ENCODE peak calls at places on chromosome 2, in six cellular contexts. C, S, A, N, V and E are unnamed samples.
A peak's percentile ranks its signal among the peaks of the same experiment; 100 is the strongest.

GRCh38 chr2:80525152-80525551 is 220.6 kb upstream of the LRRTM1 start:
- DNase-seq in C (no peak), S (no peak), A (no peak), N (peak; percentile 25), V (no peak), E (peak; percentile 38)

GRCh38 chr2:88451647-88452150 is 794 bp downstream of the FOXI3 start:
- DNase-seq in C (peak; percentile 47), S (no peak), A (peak; percentile 28), N (no peak), V (no peak), E (no peak)

GRCh38 chr2:169091761-169092523 is 22.6 kb downstream of the DHRS9 start:
- DNase-seq in C (no peak), S (no peak), A (no peak), N (no peak), V (no peak), E (no peak)

GRCh38 chr2:185127412-185127811 is 529.1 kb downstream of the ZNF804A start:
- DNase-seq in C (no peak), S (no peak), A (no peak), N (no peak), V (no peak), E (no peak)

GRCh38 chr2:231337807-231338759 is 57.4 kb upstream of the B3GNT7 start:
- DNase-seq in C (no peak), S (no peak), A (no peak), N (peak; percentile 46), V (no peak), E (no peak)

GRCh38 chr2:36058953-36059352 is 296.6 kb upstream of the CRIM1 start:
- DNase-seq in C (no peak), S (no peak), A (no peak), N (no peak), V (no peak), E (no peak)

GRCh38 chr2:163713534-163714311 is 22.1 kb downstream of the FIGN start:
- DNase-seq in C (no peak), S (no peak), A (no peak), N (no peak), V (no peak), E (no peak)

GRCh38 chr2:99336780-99337163 is 417 bp upstream of the EIF5B start:
- DNase-seq in C (no peak), S (no peak), A (no peak), N (no peak), V (no peak), E (no peak)

GRCh38 chr2:149422337-149422990 is 92.1 kb downstream of the LYPD6 start:
- DNase-seq in C (no peak), S (no peak), A (no peak), N (no peak), V (no peak), E (no peak)

GRCh38 chr2:20539133-20539719 is 92.4 kb downstream of the RHOB start:
- DNase-seq in C (no peak), S (no peak), A (no peak), N (no peak), V (no peak), E (no peak)

GRCh38 chr2:120053891-120054290 is 41.0 kb downstream of the EPB41L5 start:
- DNase-seq in C (no peak), S (no peak), A (no peak), N (no peak), V (no peak), E (no peak)

GRCh38 chr2:102509749-102510148 is 36.7 kb downstream of the SLC9A4 start:
- DNase-seq in C (no peak), S (no peak), A (no peak), N (no peak), V (no peak), E (no peak)

GRCh38 chr2:43041167-43041566 is 185.2 kb downstream of the ZFP36L2 start:
- DNase-seq in C (no peak), S (no peak), A (no peak), N (peak; percentile 83), V (no peak), E (no peak)

GRCh38 chr2:233092446-233093438 is 32.6 kb downstream of the INPP5D start:
- DNase-seq in C (no peak), S (no peak), A (no peak), N (peak; percentile 37), V (no peak), E (no peak)

GRCh38 chr2:45610281-45611019 is 617 bp downstream of the SRBD1 start:
- DNase-seq in C (peak; percentile 24), S (peak; percentile 47), A (peak; percentile 38), N (peak; percentile 86), V (peak; percentile 8), E (peak; percentile 25)

GRCh38 chr2:240947176-240947575 is 41.0 kb downstream of the CROCC2 start:
- DNase-seq in C (no peak), S (no peak), A (no peak), N (peak; percentile 68), V (no peak), E (no peak)

GRCh38 chr2:235141411-235142128 is 189.8 kb downstream of the SH3BP4 start:
- DNase-seq in C (no peak), S (no peak), A (no peak), N (peak; percentile 62), V (no peak), E (no peak)

GRCh38 chr2:240963376-240964220 is 34.8 kb upstream of the SNED1 start:
- DNase-seq in C (no peak), S (no peak), A (no peak), N (peak; percentile 84), V (no peak), E (no peak)

GRCh38 chr2:234544659-234545611 is 48.1 kb upstream of the ARL4C start:
- DNase-seq in C (peak; percentile 88), S (peak; percentile 81), A (peak; percentile 67), N (peak; percentile 95), V (no peak), E (peak; percentile 78)

GRCh38 chr2:38181802-38182517 is 106.0 kb upstream of the CYP1B1 start:
- DNase-seq in C (no peak), S (no peak), A (no peak), N (no peak), V (no peak), E (no peak)

GRCh38 chr2:231162036-231162345 is 36.4 kb upstream of the ARMC9 start:
- DNase-seq in C (no peak), S (no peak), A (no peak), N (no peak), V (no peak), E (no peak)

GRCh38 chr2:106197878-106198277 is 3.8 kb upstream of the UXS1 start:
- DNase-seq in C (no peak), S (no peak), A (no peak), N (no peak), V (no peak), E (no peak)

GRCh38 chr2:65056215-65056989 is at the start of gene CEP68:
- DNase-seq in C (peak; percentile 97), S (peak; percentile 99), A (peak; percentile 94), N (peak; percentile 99), V (peak; percentile 92), E (peak; percentile 97)
- TF ChIP-seq CTCF in C (no peak), S (no peak), A (no peak), N (no peak), V (peak; percentile 17), E (no peak)

GRCh38 chr2:239579524-239580198 is 178.8 kb upstream of the HDAC4 start:
- DNase-seq in C (no peak), S (no peak), A (no peak), N (no peak), V (no peak), E (no peak)
- TF ChIP-seq CTCF in C (no peak), S (no peak), A (no peak), N (no peak), V (no peak), E (no peak)

DNA sequence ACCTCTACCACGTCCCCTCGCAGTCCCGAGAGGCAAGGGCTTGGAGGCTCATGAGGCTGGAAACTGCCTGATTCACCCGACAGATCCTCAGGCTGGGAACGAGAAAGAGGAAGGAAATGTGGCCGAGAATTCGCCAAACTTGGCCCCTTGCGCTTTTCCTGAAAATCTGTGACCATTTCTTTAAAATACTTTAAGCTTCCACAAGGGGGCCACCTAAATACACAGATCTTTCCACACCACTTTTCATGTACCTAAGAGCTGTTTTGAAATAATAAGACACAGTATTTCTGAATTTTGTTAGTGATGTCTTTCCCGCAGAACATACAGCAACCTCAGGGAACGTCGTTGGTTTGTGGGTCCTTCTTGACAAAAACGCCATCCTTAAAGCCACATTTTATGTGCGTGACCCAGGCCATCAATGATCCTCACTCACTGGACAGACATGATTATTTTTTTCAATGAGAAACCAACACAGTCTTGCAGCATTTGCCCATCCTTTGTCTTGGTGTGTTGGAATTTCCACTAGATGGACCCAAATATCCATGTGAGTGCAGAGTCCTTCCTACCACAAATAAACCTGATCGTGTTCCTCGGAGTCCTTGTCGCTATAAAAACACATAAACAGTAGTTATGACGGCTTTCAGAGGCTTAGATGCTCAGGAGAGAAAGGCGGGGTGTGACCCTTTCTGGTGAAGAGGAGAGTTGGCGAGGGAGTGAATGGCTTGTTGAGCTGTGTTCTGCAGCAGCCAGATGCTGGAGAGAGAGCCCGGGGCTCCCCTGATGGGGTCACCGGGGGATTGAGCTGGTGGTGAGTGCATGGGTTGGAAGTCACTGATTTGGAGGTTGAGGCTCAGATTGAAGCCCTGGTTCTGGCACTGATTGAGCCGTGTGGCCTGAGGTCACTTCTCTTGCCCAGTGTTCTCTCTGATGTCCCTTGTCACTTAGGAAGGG is 25.0 kb downstream of the DCDC2C start:
- DNase-seq in C (no peak), S (peak; percentile 65), A (peak; percentile 47), N (peak; percentile 59), V (no peak), E (peak; percentile 57)
- TF ChIP-seq CTCF in C (peak; percentile 37), S (peak; percentile 85), A (peak; percentile 80), N (no peak), V (peak; percentile 64), E (peak; percentile 33)

DNA sequence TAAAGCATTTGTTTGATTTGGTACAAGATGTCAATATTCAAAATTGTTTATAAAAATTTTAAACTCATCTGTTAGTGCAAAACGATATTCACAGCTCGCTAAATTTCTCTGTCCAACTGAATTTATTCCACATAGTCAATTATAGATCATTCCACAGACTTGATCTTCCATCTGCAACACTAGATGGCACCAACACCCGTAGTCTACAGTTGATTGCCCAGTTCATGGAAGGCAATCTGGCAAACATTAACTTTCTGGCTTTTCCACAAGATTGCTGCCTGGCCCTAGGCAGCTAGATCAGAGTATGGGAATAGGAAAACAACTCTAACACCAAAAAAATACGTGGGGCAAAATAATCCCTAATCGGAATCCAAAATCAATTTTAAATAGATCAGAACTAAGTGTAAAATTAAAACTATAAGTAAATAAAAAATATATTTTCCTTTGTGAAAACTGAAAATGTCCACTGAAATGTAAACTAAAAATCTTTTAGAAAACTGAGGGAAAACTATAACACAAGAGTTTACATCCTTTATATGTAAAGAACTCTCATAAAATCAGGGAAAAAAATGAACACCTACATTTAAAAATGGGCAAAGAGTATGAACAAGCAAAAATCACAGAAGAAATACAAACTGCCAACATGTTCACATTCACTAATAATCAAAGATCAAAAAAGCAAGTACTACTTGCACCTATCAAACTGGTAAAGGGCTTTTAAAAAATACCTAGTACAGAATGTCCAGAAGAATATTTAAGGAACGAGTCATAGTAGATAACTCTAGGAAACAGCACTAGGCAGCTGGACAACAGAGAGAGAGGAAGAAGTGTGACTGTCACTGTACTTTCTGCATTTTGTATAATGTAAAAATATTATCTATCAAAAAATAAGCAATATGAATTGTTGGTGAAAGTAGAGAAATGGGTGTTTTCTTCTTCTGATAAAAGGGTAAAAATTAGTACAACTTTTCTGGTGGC is 35.0 kb downstream of the RTN4 start:
- DNase-seq in C (peak; percentile 21), S (peak; percentile 71), A (peak; percentile 32), N (peak; percentile 68), V (no peak), E (no peak)
- TF ChIP-seq CTCF in C (no peak), S (peak; percentile 93), A (peak; percentile 32), N (no peak), V (peak; percentile 54), E (peak; percentile 66)

GRCh38 chr2:48471048-48471474 is 58.9 kb upstream of the STON1 start:
- DNase-seq in C (no peak), S (peak; percentile 35), A (peak; percentile 22), N (no peak), V (no peak), E (no peak)
- TF ChIP-seq CTCF in C (peak; percentile 72), S (peak; percentile 95), A (peak; percentile 87), N (no peak), V (peak; percentile 65), E (no peak)